ENCODE peak calls at places on chromosome X, in nine cellular contexts. A is Kasumi-1; Q is RKO; P is mucosa of gallbladder; Y is Panc1; S is posterior cingulate gyrus; K is T-helper 2 cell treated with Interferon-gamma antibody and Interleukin-4, amounts not matched to agents 5 μg/mL and 100 μg/mL, for 36 hours; I is sigmoid colon; T is tibial artery. H is an unnamed sample.

GRCh38 chrX:10048076-10048475 is 80.9 kb downstream of the CLDN34 start:
- DNase-seq in A (no peak), Q (no peak), P (no peak), Y (no peak), S (no peak), K (no peak), I (no peak), T (no peak), H (no peak)

GRCh38 chrX:13498220-13498619 is 71.2 kb upstream of the EGFL6 start:
- DNase-seq in A (no peak), Q (no peak), P (no peak), Y (no peak), S (no peak), K (no peak), I (no peak), T (no peak), H (no peak)

GRCh38 chrX:105114554-105115130 is 105.9 kb downstream of the TEX13A start:
- DNase-seq in A (no peak), Q (no peak), P (no peak), Y (no peak), S (no peak), K (no peak), I (no peak), T (no peak), H (no peak)

GRCh38 chrX:68833855-68834331 is 5.1 kb downstream of the EFNB1 start:
- DNase-seq in A (no peak), Q (no peak), P (no peak), Y (no peak), S (no peak), K (no peak), I (peak; percentile 34), T (no peak), H (no peak)

GRCh38 chrX:108268434-108269080 is 169.7 kb downstream of the COL4A6 start:
- DNase-seq in A (peak; percentile 1), Q (peak; percentile 9), P (no peak), Y (no peak), S (no peak), K (no peak), I (no peak), T (no peak), H (no peak)

GRCh38 chrX:40526412-40526811 is 54.4 kb upstream of the ATP6AP2 start:
- DNase-seq in A (no peak), Q (no peak), P (no peak), Y (no peak), S (no peak), K (no peak), I (no peak), T (no peak), H (no peak)

GRCh38 chrX:24014388-24015018 is 12.5 kb downstream of the KLHL15 start:
- DNase-seq in A (no peak), Q (no peak), P (no peak), Y (no peak), S (no peak), K (peak; percentile 58), I (no peak), T (no peak), H (no peak)

GRCh38 chrX:45801554-45801953 is 600.9 kb upstream of the DIPK2B start:
- DNase-seq in A (peak; percentile 38), Q (peak; percentile 79), P (no peak), Y (no peak), S (no peak), K (no peak), I (no peak), T (no peak), H (no peak)

GRCh38 chrX:133655914-133656265 is 240.6 kb upstream of the GPC4 start:
- DNase-seq in A (no peak), Q (no peak), P (no peak), Y (no peak), S (no peak), K (no peak), I (no peak), T (no peak), H (no peak)

GRCh38 chrX:39639871-39640270 is 457.9 kb downstream of the BCOR start:
- DNase-seq in A (no peak), Q (no peak), P (no peak), Y (no peak), S (no peak), K (no peak), I (no peak), T (no peak), H (no peak)

GRCh38 chrX:34658316-34658715 is 1.2 kb upstream of the TMEM47 start:
- DNase-seq in A (no peak), Q (no peak), P (no peak), Y (no peak), S (no peak), K (no peak), I (no peak), T (no peak), H (no peak)

GRCh38 chrX:128698528-128698927 is 646.3 kb upstream of the ACTRT1 start:
- DNase-seq in A (no peak), Q (no peak), P (no peak), Y (no peak), S (no peak), K (no peak), I (peak; percentile 78), T (no peak), H (peak; percentile 78)

GRCh38 chrX:9644335-9644734 is 121.3 kb downstream of the GPR143 start:
- DNase-seq in A (peak; percentile 28), Q (no peak), P (no peak), Y (no peak), S (no peak), K (peak; percentile 45), I (peak; percentile 73), T (no peak), H (no peak)

GRCh38 chrX:67558267-67558666 is 14.4 kb downstream of the AR start:
- DNase-seq in A (peak; percentile 69), Q (no peak), P (no peak), Y (no peak), S (no peak), K (no peak), I (no peak), T (no peak), H (no peak)

GRCh38 chrX:24485976-24486680 is 21.0 kb downstream of the PDK3 start:
- DNase-seq in A (no peak), Q (peak; percentile 26), P (no peak), Y (no peak), S (no peak), K (no peak), I (no peak), T (no peak), H (no peak)

GRCh38 chrX:120559799-120560198 is 963 bp downstream of the CUL4B start:
- DNase-seq in A (peak; percentile 31), Q (peak; percentile 8), P (no peak), Y (no peak), S (no peak), K (no peak), I (no peak), T (no peak), H (peak; percentile 14)

GRCh38 chrX:44223150-44223549 is 120.3 kb downstream of the EFHC2 start:
- DNase-seq in A (no peak), Q (peak; percentile 8), P (peak; percentile 51), Y (no peak), S (no peak), K (no peak), I (no peak), T (no peak), H (no peak)

GRCh38 chrX:1661048-1661921 is 46.4 kb downstream of the ASMT start:
- DNase-seq in A (no peak), Q (peak; percentile 38), P (peak; percentile 28), Y (no peak), S (no peak), K (peak; percentile 81), I (no peak), T (peak; percentile 21), H (no peak)

GRCh38 chrX:120549483-120550452 is 11.0 kb downstream of the CUL4B start:
- DNase-seq in A (no peak), Q (peak; percentile 90), P (no peak), Y (peak; percentile 87), S (no peak), K (peak; percentile 19), I (no peak), T (peak; percentile 65), H (no peak)

GRCh38 chrX:123949846-123950245 is 11.7 kb upstream of the STAG2 start:
- DNase-seq in A (no peak), Q (no peak), P (no peak), Y (no peak), S (no peak), K (no peak), I (no peak), T (no peak), H (no peak)

GRCh38 chrX:7638053-7638452 is 204.9 kb upstream of the VCX start:
- DNase-seq in A (no peak), Q (no peak), P (no peak), Y (no peak), S (no peak), K (no peak), I (no peak), T (no peak), H (no peak)

GRCh38 chrX:2863646-2864045 is 34.9 kb downstream of the GYG2 start:
- DNase-seq in A (no peak), Q (no peak), P (no peak), Y (no peak), S (no peak), K (no peak), I (no peak), T (no peak), H (no peak)

GRCh38 chrX:9355739-9356138 is 109.1 kb upstream of the TBL1X start:
- DNase-seq in A (no peak), Q (no peak), P (no peak), Y (no peak), S (no peak), K (peak; percentile 15), I (no peak), T (no peak), H (no peak)

GRCh38 chrX:3706481-3706880 is 7.0 kb downstream of the PRKX start:
- DNase-seq in A (no peak), Q (no peak), P (no peak), Y (no peak), S (no peak), K (no peak), I (no peak), T (no peak), H (no peak)

GRCh38 chrX:39519566-39520301 is 578.0 kb downstream of the BCOR start:
- DNase-seq in A (no peak), Q (no peak), P (no peak), Y (no peak), S (no peak), K (no peak), I (no peak), T (no peak), H (no peak)

GRCh38 chrX:153696100-153696499 is 8.4 kb downstream of the SLC6A8 start:
- DNase-seq in A (no peak), Q (no peak), P (no peak), Y (no peak), S (no peak), K (no peak), I (no peak), T (no peak), H (no peak)

GRCh38 chrX:107683124-107683895 is 55.0 kb downstream of the PRPS1 start:
- DNase-seq in A (no peak), Q (no peak), P (peak; percentile 55), Y (no peak), S (no peak), K (no peak), I (peak; percentile 83), T (peak; percentile 70), H (no peak)

GRCh38 chrX:20140410-20140809 is 1.2 kb downstream of the EIF1AX start:
- DNase-seq in A (peak; percentile 20), Q (peak; percentile 48), P (no peak), Y (no peak), S (no peak), K (no peak), I (no peak), T (no peak), H (peak; percentile 16)

GRCh38 chrX:129653181-129653984 is 1.4 kb downstream of the APLN start:
- DNase-seq in A (no peak), Q (no peak), P (no peak), Y (no peak), S (peak; percentile 19), K (no peak), I (no peak), T (peak; percentile 72), H (no peak)

GRCh38 chrX:44439242-44439641 is 95.8 kb upstream of the EFHC2 start:
- DNase-seq in A (no peak), Q (no peak), P (no peak), Y (no peak), S (no peak), K (no peak), I (no peak), T (no peak), H (no peak)

GRCh38 chrX:48461830-48462229 is 8.2 kb downstream of the SLC38A5 start:
- DNase-seq in A (no peak), Q (peak; percentile 45), P (no peak), Y (no peak), S (no peak), K (no peak), I (no peak), T (no peak), H (no peak)

H was measured in DMS 273 treated with DMSO at 0.1 percent for 48 hours.